ENCODE peak calls at places on chromosomes 11 and 22, in ten cellular contexts. D, B, E, W, Z, A, X, P, O and M are unnamed samples.

GRCh38 chr11:16604784-16605439 is 133.5 kb upstream of the C11orf58 start:
- DNase-seq in Z (peak), O (no peak), A (peak), E (peak), W (peak), P (no peak), B (no peak), X (peak), D (no peak), M (peak)

GRCh38 chr22:28951530-28951929 is 68.2 kb downstream of the ZNRF3 start:
- DNase-seq in A (no peak), B (no peak), W (no peak), O (no peak), E (no peak), P (no peak), Z (no peak), X (no peak), D (no peak), M (no peak)

GRCh38 chr22:22858559-22858937 is 29.1 kb upstream of the IGLL5 start:
- DNase-seq in D (no peak), P (no peak), W (no peak), B (no peak), Z (no peak), A (no peak), O (no peak), E (no peak), X (no peak), M (no peak)

GRCh38 chr11:128926000-128926399 is 16.7 kb downstream of the TP53AIP1 start:
- DNase-seq in B (no peak), O (no peak), X (no peak), A (no peak), E (no peak), W (no peak), Z (no peak), D (no peak), P (no peak), M (no peak)

GRCh38 chr11:66996609-66997273 is 21.6 kb downstream of the C11orf86 start:
- DNase-seq in B (no peak), W (no peak), P (no peak), X (peak), O (no peak), Z (no peak), D (no peak), A (peak), E (peak), M (no peak)

GRCh38 chr11:31531293-31531692 is 21.7 kb downstream of the ELP4 start:
- DNase-seq in E (no peak), W (no peak), X (no peak), O (no peak), Z (no peak), D (no peak), P (no peak), A (no peak), B (no peak), M (no peak)

GRCh38 chr22:35539910-35540599 is 576 bp upstream of the RASD2 start:
- DNase-seq in X (no peak), D (no peak), B (peak), O (peak), W (no peak), Z (peak), A (peak), P (peak), E (no peak), M (peak)

GRCh38 chr11:60197442-60197841 is 14.6 kb upstream of the MS4A6A start:
- DNase-seq in Z (no peak), D (no peak), X (no peak), W (no peak), O (no peak), B (no peak), E (no peak), P (no peak), A (no peak), M (no peak)

GRCh38 chr22:21626735-21627469 is 2.9 kb downstream of the YDJC start:
- DNase-seq in P (no peak), X (no peak), W (no peak), E (no peak), D (no peak), A (no peak), B (no peak), O (no peak), Z (no peak), M (no peak)

GRCh38 chr11:17102447-17102846 is 25.0 kb upstream of the RPS13 start:
- DNase-seq in A (no peak), E (no peak), O (no peak), B (no peak), P (no peak), X (peak), Z (no peak), W (no peak), D (no peak), M (no peak)

GRCh38 chr11:69920500-69921428 is 101.5 kb upstream of the FGF3 start:
- DNase-seq in E (no peak), P (no peak), X (no peak), B (no peak), W (no peak), O (no peak), A (no peak), D (no peak), Z (no peak), M (no peak)

GRCh38 chr11:5767056-5767455 is 13.0 kb downstream of the OR52N4 start:
- DNase-seq in W (peak), O (no peak), E (no peak), X (no peak), A (no peak), B (no peak), Z (no peak), D (no peak), P (no peak), M (no peak)

GRCh38 chr11:128830290-128830813 is 36.7 kb downstream of the KCNJ1 start:
- DNase-seq in Z (no peak), W (no peak), P (no peak), E (no peak), B (no peak), D (no peak), O (no peak), X (no peak), A (no peak), M (no peak)

GRCh38 chr22:46763051-46763705 is 728 bp downstream of the TBC1D22A start:
- DNase-seq in Z (no peak), O (no peak), X (peak), D (no peak), E (no peak), P (no peak), W (peak), B (peak), A (peak), M (peak)

GRCh38 chr11:65865550-65866172 is 5.4 kb downstream of the MUS81 start:
- DNase-seq in O (no peak), P (no peak), B (no peak), E (no peak), D (no peak), X (no peak), W (no peak), A (no peak), Z (no peak), M (no peak)

GRCh38 chr11:96254854-96255253 is 88.1 kb downstream of the MAML2 start:
- DNase-seq in B (no peak), Z (no peak), D (no peak), P (no peak), W (no peak), O (no peak), E (no peak), X (no peak), A (no peak), M (no peak)

GRCh38 chr22:31616315-31616980 is 45.6 kb downstream of the PISD start:
- DNase-seq in P (no peak), A (no peak), W (no peak), O (no peak), E (no peak), X (no peak), B (no peak), Z (no peak), D (no peak), M (peak)

GRCh38 chr22:47309476-47309875 is 547.0 kb downstream of the TBC1D22A start:
- DNase-seq in O (no peak), Z (no peak), W (no peak), D (no peak), E (no peak), X (no peak), P (no peak), A (no peak), B (no peak), M (no peak)

GRCh38 chr11:118133816-118134215 is 18.8 kb downstream of the SCN4B start:
- DNase-seq in O (no peak), E (no peak), A (no peak), Z (no peak), P (no peak), B (no peak), X (no peak), W (no peak), D (no peak), M (peak)

GRCh38 chr11:131512228-131512627 is 141.8 kb downstream of the NTM start:
- DNase-seq in W (no peak), A (no peak), O (no peak), X (no peak), D (no peak), B (no peak), Z (no peak), P (no peak), E (no peak), M (no peak)

GRCh38 chr22:20247010-20247505 is 21.1 kb downstream of the RTN4R start:
- DNase-seq in P (no peak), D (no peak), O (no peak), X (no peak), Z (no peak), A (peak), B (no peak), E (peak), W (no peak), M (no peak)

GRCh38 chr11:111189466-111189865 is 56.1 kb upstream of the POU2AF2 start:
- DNase-seq in A (no peak), X (no peak), O (no peak), E (no peak), P (no peak), B (no peak), D (no peak), W (no peak), Z (no peak), M (no peak)

GRCh38 chr22:32340437-32340836 is 17.2 kb upstream of the RFPL3 start:
- DNase-seq in E (no peak), Z (no peak), W (no peak), P (no peak), B (no peak), O (no peak), D (no peak), X (no peak), A (no peak), M (no peak)

GRCh38 chr11:10584071-10584501 is 15.6 kb upstream of the LYVE1 start:
- DNase-seq in O (no peak), P (no peak), Z (no peak), E (no peak), B (no peak), X (peak), A (no peak), W (no peak), D (no peak), M (no peak)

GRCh38 chr11:80116796-80117195 is 676.0 kb upstream of the TENM4 start:
- DNase-seq in P (no peak), B (no peak), Z (no peak), W (no peak), E (no peak), X (no peak), D (no peak), O (no peak), A (no peak), M (no peak)

GRCh38 chr22:39623603-39624500 is 53.3 kb downstream of the CACNA1I start:
- DNase-seq in P (no peak), B (no peak), X (no peak), W (no peak), O (no peak), Z (no peak), E (no peak), D (no peak), A (no peak), M (no peak)